ENCODE peak calls at places on chromosomes 7 and 10, in six cellular contexts. Y, I, G, D, P and H are unnamed samples.

GRCh38 chr10:36779238-36779846 is 346.1 kb upstream of the ANKRD30A start:
- DNase-seq in G (peak; percentile 81), I (peak; percentile 83), P (peak; percentile 63), Y (peak; percentile 34), D (no peak), H (peak; percentile 71)

GRCh38 chr10:125007436-125007835 is 65.5 kb downstream of the ZRANB1 start:
- DNase-seq in Y (no peak), D (no peak), P (no peak), I (no peak), G (no peak), H (no peak)

GRCh38 chr7:4878336-4879335 is 4.9 kb downstream of the RADIL start:
- DNase-seq in G (no peak), Y (no peak), I (no peak), D (no peak), P (peak; percentile 76), H (no peak)

GRCh38 chr10:124152139-124152780 is 58.9 kb upstream of the CHST15 start:
- DNase-seq in I (peak; percentile 77), Y (peak; percentile 46), G (peak; percentile 19), P (peak; percentile 92), D (no peak), H (no peak)

GRCh38 chr7:158327012-158327411 is 260.6 kb downstream of the PTPRN2 start:
- DNase-seq in Y (no peak), G (no peak), P (no peak), I (no peak), D (no peak), H (no peak)

GRCh38 chr7:99837649-99838361 is 10.0 kb downstream of the CYP3A43 start:
- DNase-seq in D (no peak), Y (no peak), P (peak; percentile 7), I (no peak), G (no peak), H (no peak)

GRCh38 chr7:45157653-45158401 is at the start of gene RAMP3:
- DNase-seq in Y (no peak), G (no peak), D (peak; percentile 67), I (no peak), P (no peak), H (no peak)

GRCh38 chr7:4707980-4708411 is 25.9 kb downstream of the FOXK1 start:
- DNase-seq in G (no peak), I (no peak), P (no peak), Y (peak; percentile 92), D (peak; percentile 74), H (peak; percentile 39)

GRCh38 chr10:34996843-34997242 is 93.3 kb downstream of the CUL2 start:
- DNase-seq in D (no peak), Y (no peak), P (no peak), I (peak; percentile 40), G (peak; percentile 16), H (no peak)

GRCh38 chr7:101823086-101823485 is 5.7 kb downstream of the CUX1 start:
- DNase-seq in G (no peak), P (peak; percentile 32), I (no peak), D (no peak), Y (no peak), H (no peak)

GRCh38 chr7:92671502-92672169 is 81.4 kb upstream of the FAM133B start:
- DNase-seq in G (no peak), D (no peak), P (no peak), Y (no peak), I (no peak), H (no peak)

GRCh38 chr10:48614481-48615383 is 9.9 kb upstream of the ARHGAP22 start:
- DNase-seq in D (peak; percentile 33), Y (no peak), G (peak; percentile 34), P (peak; percentile 83), I (peak; percentile 79), H (no peak)

GRCh38 chr10:80517416-80518142 is 20.1 kb upstream of the SH2D4B start:
- DNase-seq in P (no peak), D (no peak), I (no peak), G (no peak), Y (no peak), H (no peak)

GRCh38 chr10:84267503-84268126 is 22.8 kb downstream of the RGR start:
- DNase-seq in P (peak; percentile 56), I (peak; percentile 44), Y (peak; percentile 78), G (peak; percentile 67), D (peak; percentile 89), H (peak; percentile 29)

GRCh38 chr10:96890172-96890513 is 58.0 kb downstream of the LCOR start:
- DNase-seq in D (no peak), P (peak; percentile 61), I (no peak), G (no peak), Y (no peak), H (no peak)

GRCh38 chr7:107353701-107354100 is 116.2 kb upstream of the GPR22 start:
- DNase-seq in I (no peak), Y (no peak), G (peak; percentile 79), D (no peak), P (peak; percentile 18), H (no peak)

GRCh38 chr7:2862831-2863361 is 18.8 kb upstream of the GNA12 start:
- DNase-seq in D (no peak), P (no peak), G (peak; percentile 75), I (peak; percentile 91), Y (no peak), H (no peak)

GRCh38 chr10:103605359-103606156 is 112.1 kb downstream of the NEURL1 start:
- DNase-seq in D (peak; percentile 86), G (peak; percentile 43), I (peak; percentile 33), Y (peak; percentile 67), P (peak; percentile 83), H (no peak)

GRCh38 chr10:94094540-94094939 is 100.8 kb downstream of the PLCE1 start:
- DNase-seq in G (no peak), D (no peak), I (no peak), Y (no peak), P (no peak), H (no peak)

GRCh38 chr10:99466632-99467031 is 36.2 kb upstream of the GOT1 start:
- DNase-seq in P (no peak), G (peak; percentile 15), I (no peak), D (no peak), Y (no peak), H (no peak)

GRCh38 chr10:91054325-91054724 is 133.4 kb upstream of the ANKRD1 start:
- DNase-seq in P (peak; percentile 88), G (no peak), D (no peak), I (peak; percentile 30), Y (no peak), H (peak; percentile 51)

GRCh38 chr7:95425694-95426093 is 9.1 kb downstream of the PON2 start:
- DNase-seq in Y (no peak), I (no peak), D (no peak), G (no peak), P (no peak), H (no peak)

GRCh38 chr7:95427123-95427522 is 7.7 kb downstream of the PON2 start:
- DNase-seq in I (no peak), Y (no peak), G (no peak), D (no peak), P (no peak), H (no peak)

GRCh38 chr7:95420996-95421846 is 13.6 kb downstream of the PON2 start:
- DNase-seq in P (peak; percentile 84), D (no peak), Y (no peak), G (peak; percentile 79), I (peak; percentile 70), H (no peak)

GRCh38 chr7:95421847-95422444 is 12.9 kb downstream of the PON2 start:
- DNase-seq in Y (no peak), P (no peak), D (no peak), G (peak; percentile 36), I (no peak), H (no peak)
- H4K91ac ChIP-seq in Y (no peak overlapping the region), P (no peak overlapping the region), D (no peak overlapping the region), G (no peak overlapping the region), I (no peak overlapping the region), H (no peak overlapping the region)

DNA sequence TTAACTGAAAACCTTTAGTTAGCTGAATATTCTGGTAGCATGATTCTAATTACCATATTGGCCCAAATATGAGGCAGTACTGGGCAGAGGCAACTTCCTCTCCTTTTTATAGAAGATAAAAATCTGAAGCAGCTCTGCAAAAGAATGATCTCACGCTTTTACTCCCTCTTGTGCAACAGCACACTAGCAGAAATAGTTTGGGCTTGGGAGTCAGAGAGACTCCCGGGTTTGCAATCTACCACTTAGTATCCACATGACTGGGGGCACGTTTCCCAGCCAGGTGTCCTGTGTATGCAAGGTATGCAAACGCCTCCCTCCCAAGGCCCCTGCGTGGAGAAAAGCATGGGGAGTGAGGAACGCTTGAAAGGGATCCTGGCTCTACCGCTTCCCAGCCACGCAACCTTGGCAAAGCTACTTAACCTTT is 47.2 kb upstream of the RHEB start:
- DNase-seq in G (peak; percentile 67), Y (no peak), P (peak; percentile 97), D (no peak), I (peak; percentile 70), H (no peak)
- H3K27ac ChIP-seq in G (no peak overlapping the region), Y (no peak overlapping the region), P (no peak overlapping the region), D (no peak overlapping the region), I (no peak overlapping the region), H (no peak overlapping the region)

GRCh38 chr7:85018498-85018897 is 168.4 kb downstream of the SEMA3D start:
- DNase-seq in D (no peak), P (no peak), I (peak; percentile 62), Y (no peak), G (peak; percentile 9), H (no peak)
- H4K91ac ChIP-seq in D (no peak overlapping the region), P (no peak overlapping the region), I (no peak overlapping the region), Y (no peak overlapping the region), G (no peak overlapping the region), H (no peak overlapping the region)

GRCh38 chr10:70573599-70574506 is 28.7 kb downstream of the PRF1 start:
- DNase-seq in Y (no peak), P (no peak), D (no peak), I (no peak), G (no peak), H (no peak)

GRCh38 chr10:70575486-70575873 is 27.1 kb downstream of the PRF1 start:
- DNase-seq in G (no peak), I (no peak), P (no peak), Y (no peak), D (no peak), H (no peak)

GRCh38 chr10:70576803-70577517 is 25.6 kb downstream of the PRF1 start:
- DNase-seq in P (no peak), Y (no peak), G (peak; percentile 27), I (no peak), D (no peak), H (no peak)

GRCh38 chr10:70578371-70578947 is 24.1 kb downstream of the PRF1 start:
- DNase-seq in G (peak; percentile 56), P (no peak), Y (no peak), D (no peak), I (peak; percentile 48), H (no peak)

DNA sequence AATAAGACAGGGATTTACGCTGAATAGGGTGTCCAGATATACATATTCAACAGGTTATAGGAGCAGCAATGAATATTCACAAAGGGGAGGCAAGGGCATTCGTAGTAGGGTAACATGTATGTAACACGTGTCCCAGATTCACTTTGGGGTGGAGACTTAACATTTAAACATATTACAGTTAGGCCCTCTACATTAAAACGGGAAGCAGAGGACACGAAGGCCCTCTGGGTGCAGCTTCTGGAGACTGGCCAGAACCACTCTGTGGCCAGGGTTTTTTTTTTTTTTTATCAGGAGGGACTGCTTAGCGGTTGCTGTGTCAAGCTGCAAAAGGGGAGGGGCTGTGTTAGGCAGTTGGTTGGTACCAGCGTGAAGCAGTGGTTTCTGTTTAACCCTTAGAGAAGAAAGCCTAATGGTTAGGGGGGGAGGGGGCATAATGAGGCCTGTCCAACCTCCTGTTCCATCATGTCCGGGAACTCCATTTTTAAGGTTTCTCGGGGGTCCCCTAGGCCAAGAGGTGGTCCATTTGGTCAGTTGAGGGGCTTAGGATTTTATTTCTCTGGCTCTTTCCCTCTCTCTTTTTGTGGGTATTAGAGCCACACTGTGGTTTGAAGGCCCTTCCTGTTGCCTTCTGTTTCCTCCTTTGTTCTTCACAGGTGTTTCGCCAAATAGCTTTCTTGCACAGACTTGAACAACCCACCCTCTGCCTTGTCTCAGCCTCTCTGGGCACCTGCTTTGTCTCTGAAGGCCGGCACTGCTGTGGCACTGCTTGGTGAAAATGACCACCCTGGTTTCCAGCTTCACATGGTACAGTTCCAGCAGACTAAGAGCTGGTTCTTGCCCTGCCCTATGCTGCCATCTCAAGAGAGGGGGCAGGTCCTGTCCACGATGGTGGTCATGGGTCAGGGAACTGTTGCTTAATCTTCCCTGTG is 26.4 kb downstream of the PRF1 start:
- DNase-seq in G (no peak), I (peak; percentile 34), D (no peak), Y (no peak), P (peak; percentile 18), H (no peak)
- H3K27ac ChIP-seq in G (no peak overlapping the region), I (peak overlapping the region; percentile 28), D (no peak overlapping the region), Y (no peak overlapping the region), P (no peak overlapping the region), H (no peak overlapping the region)